ENCODE peak calls at places on chromosomes 5 and 9, in four cellular contexts. L is GM12891, W is adrenal gland, M is thyroid gland. N is an unnamed sample.

GRCh38 chr5:130337179-130337888 is 433.1 kb downstream of the CHSY3 start:
- DNase-seq in M (no peak), W (no peak), L (no peak), N (no peak)

GRCh38 chr9:119009253-119009652 is 360.0 kb downstream of the BRINP1 start:
- DNase-seq in M (peak; percentile 26), L (no peak), W (no peak), N (no peak)

GRCh38 chr5:16902846-16903245 is 33.2 kb downstream of the MYO10 start:
- DNase-seq in M (no peak), L (no peak), W (no peak), N (no peak)

GRCh38 chr5:930853-931252 is 38.2 kb downstream of the TRIP13 start:
- DNase-seq in M (no peak), W (peak; percentile 4), L (no peak), N (no peak)

GRCh38 chr5:45274241-45274640 is 421.9 kb downstream of the HCN1 start:
- DNase-seq in L (no peak), M (no peak), W (no peak), N (no peak)

GRCh38 chr5:159343295-159344094 is 13.2 kb upstream of the IL12B start:
- DNase-seq in W (no peak), M (no peak), L (no peak), N (no peak)

GRCh38 chr5:138351056-138351455 is 1.4 kb upstream of the KDM3B start:
- DNase-seq in M (no peak), W (peak; percentile 40), L (no peak), N (no peak)

GRCh38 chr5:32504923-32505596 is 60.5 kb upstream of the ZFR start:
- DNase-seq in L (no peak), M (peak; percentile 11), W (peak; percentile 38), N (peak; percentile 43)

GRCh38 chr9:134863306-134863902 is 17.2 kb upstream of the FCN2 start:
- DNase-seq in M (peak; percentile 71), W (peak; percentile 84), L (no peak), N (no peak)

GRCh38 chr5:108345541-108346171 is 36.2 kb downstream of the FBXL17 start:
- DNase-seq in L (no peak), M (no peak), W (no peak), N (peak; percentile 59)

GRCh38 chr9:3468407-3469205 is 57.2 kb downstream of the RFX3 start:
- DNase-seq in M (no peak), L (no peak), W (no peak), N (no peak)

GRCh38 chr5:172407241-172407691 is 47.1 kb downstream of the SH3PXD2B start:
- DNase-seq in L (no peak), M (no peak), W (peak; percentile 59), N (no peak)

GRCh38 chr5:58871648-58872242 is 288.9 kb downstream of the RAB3C start:
- DNase-seq in W (no peak), M (no peak), L (no peak), N (peak; percentile 7)

GRCh38 chr9:121122450-121123032 is 47.8 kb downstream of the CNTRL start:
- DNase-seq in W (no peak), L (no peak), M (no peak), N (no peak)

GRCh38 chr9:134171316-134172197 is 7.2 kb upstream of the RNU6ATAC start:
- DNase-seq in L (no peak), W (peak; percentile 50), M (no peak), N (no peak)

GRCh38 chr9:130779153-130779855 is 55.8 kb upstream of the ABL1 start:
- DNase-seq in M (no peak), L (no peak), W (no peak), N (no peak)

GRCh38 chr5:59450245-59450644 is 443.3 kb downstream of the PDE4D start:
- DNase-seq in L (no peak), W (no peak), M (no peak), N (peak; percentile 1)

GRCh38 chr9:111298831-111299603 is 31.0 kb downstream of the OR2K2 start:
- DNase-seq in M (peak; percentile 20), L (peak; percentile 2), W (peak; percentile 35), N (peak; percentile 38)

GRCh38 chr9:105305834-105306233 is 61.4 kb downstream of the SLC44A1 start:
- DNase-seq in W (no peak), L (no peak), M (no peak), N (no peak)

GRCh38 chr9:23322392-23322791 is 503.6 kb downstream of the ELAVL2 start:
- DNase-seq in M (no peak), L (no peak), W (no peak), N (no peak)

GRCh38 chr5:82593481-82593880 is 315.3 kb upstream of the RPS23 start:
- DNase-seq in M (no peak), L (no peak), W (no peak), N (no peak)

GRCh38 chr5:172860520-172861443 is 26.7 kb downstream of the ERGIC1 start:
- DNase-seq in W (peak; percentile 93), M (peak; percentile 80), L (no peak), N (no peak)

GRCh38 chr5:5350101-5350500 is 72.4 kb upstream of the ICE1 start:
- DNase-seq in W (no peak), L (no peak), M (no peak), N (no peak)

GRCh38 chr5:54794437-54794970 is 190.9 kb downstream of the ESM1 start:
- DNase-seq in L (no peak), W (no peak), M (no peak), N (no peak)

GRCh38 chr5:113090336-113091106 is 113.9 kb downstream of the DCP2 start:
- DNase-seq in L (no peak), W (no peak), M (no peak), N (no peak)

GRCh38 chr9:91844656-91845291 is 105.3 kb downstream of the ROR2 start:
- DNase-seq in W (no peak), L (no peak), M (no peak), N (no peak)

GRCh38 chr5:177097016-177097985 is 10.6 kb downstream of the FGFR4 start:
- DNase-seq in W (no peak), L (no peak), M (no peak), N (no peak)

GRCh38 chr9:4084440-4084818 is 215.4 kb downstream of the GLIS3 start:
- DNase-seq in L (no peak), W (no peak), M (no peak), N (no peak)

GRCh38 chr9:126149661-126150060 is 177.0 kb upstream of the MVB12B start:
- DNase-seq in M (no peak), L (no peak), W (peak; percentile 9), N (no peak)

GRCh38 chr5:150598821-150599273 is 41.6 kb upstream of the SYNPO start:
- DNase-seq in W (no peak), L (no peak), M (no peak), N (no peak)

GRCh38 chr9:126758916-126759576 is 45.8 kb upstream of the ZBTB43 start:
- DNase-seq in L (no peak), W (no peak), M (no peak), N (no peak)

GRCh38 chr5:85010014-85010562 is 625.4 kb upstream of the EDIL3 start:
- DNase-seq in L (no peak), W (no peak), M (no peak), N (no peak)

GRCh38 chr9:90020277-90020871 is 415.6 kb downstream of the GADD45G start:
- DNase-seq in M (no peak), L (no peak), W (peak; percentile 17), N (no peak)

GRCh38 chr9:81772144-81772543 is 82.8 kb upstream of the TLE1 start:
- DNase-seq in M (no peak), W (no peak), L (no peak), N (no peak)

GRCh38 chr5:83844320-83845068 is 123.8 kb upstream of the HAPLN1 start:
- DNase-seq in M (no peak), W (no peak), L (peak; percentile 24), N (no peak)

GRCh38 chr9:114289106-114289505 is 33.8 kb upstream of the ORM1 start:
- DNase-seq in W (no peak), M (no peak), L (no peak), N (no peak)
- TF ChIP-seq POLR2A in W (no peak), M (no peak), L (no peak), N (no peak)

GRCh38 chr5:73384861-73385260 is 63.7 kb downstream of the FOXD1 start:
- DNase-seq in L (no peak), W (no peak), M (no peak), N (no peak)

GRCh38 chr5:73391441-73391871 is 57.1 kb downstream of the FOXD1 start:
- DNase-seq in L (no peak), M (no peak), W (no peak), N (no peak)

GRCh38 chr5:73387630-73388370 is 60.8 kb downstream of the FOXD1 start:
- DNase-seq in L (no peak), M (no peak), W (no peak), N (no peak)

GRCh38 chr5:73390989-73391388 is 57.6 kb downstream of the FOXD1 start:
- DNase-seq in W (no peak), M (no peak), L (no peak), N (no peak)

GRCh38 chr5:73388371-73388684 is 60.2 kb downstream of the FOXD1 start:
- DNase-seq in M (no peak), W (no peak), L (no peak), N (no peak)
- TF ChIP-seq POLR2A in M (no peak), W (no peak), L (no peak), N (no peak)

DNA sequence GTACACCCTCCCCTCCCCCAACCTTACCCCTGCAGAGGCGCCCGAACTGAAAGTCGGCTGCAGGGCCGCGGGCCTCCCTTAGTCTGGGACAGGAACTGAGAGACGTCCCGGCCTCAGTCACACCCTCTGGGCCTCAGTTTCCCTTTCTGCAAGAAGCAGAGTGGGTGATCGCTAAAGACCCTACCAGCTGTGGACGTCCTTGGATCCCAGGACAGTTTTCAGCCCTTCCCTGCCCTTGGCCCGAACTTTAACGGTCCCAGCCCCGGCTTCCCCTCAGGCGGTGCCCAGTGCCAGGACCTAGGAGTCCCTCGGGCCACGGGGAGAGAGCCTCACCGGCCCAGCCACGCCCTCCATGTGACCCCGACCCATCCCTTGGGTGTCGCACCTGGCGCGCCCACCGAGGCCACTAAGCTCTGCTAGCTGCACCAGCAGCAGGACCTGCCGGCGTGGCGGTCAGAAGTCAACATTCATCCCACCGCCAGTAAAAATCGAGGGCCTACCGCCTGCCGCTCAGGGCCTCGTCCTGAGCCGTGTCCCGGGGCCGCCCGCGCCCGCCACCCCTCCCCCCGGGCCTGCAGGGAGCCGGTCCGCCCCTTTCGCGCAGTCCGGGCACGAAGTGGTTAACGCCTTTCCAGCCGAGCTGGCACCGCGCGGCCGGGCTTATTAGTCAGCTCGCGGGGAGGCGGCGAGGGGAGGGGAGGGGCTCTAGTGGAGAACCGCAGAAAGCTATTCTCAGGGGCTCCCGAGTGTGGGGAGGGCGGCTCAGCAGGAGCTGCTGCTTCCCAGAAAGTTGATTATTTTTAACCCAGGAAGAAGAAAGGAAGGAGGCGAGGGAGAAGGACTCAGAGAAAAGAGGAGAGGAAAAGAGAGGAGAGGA is 124.5 kb downstream of the C9orf50 start:
- DNase-seq in W (peak; percentile 97), M (peak; percentile 98), L (no peak), N (peak; percentile 88)
- TF ChIP-seq POLR2A in W (peak; percentile 68), M (peak; percentile 85), L (no peak), N (peak; percentile 19)

DNA sequence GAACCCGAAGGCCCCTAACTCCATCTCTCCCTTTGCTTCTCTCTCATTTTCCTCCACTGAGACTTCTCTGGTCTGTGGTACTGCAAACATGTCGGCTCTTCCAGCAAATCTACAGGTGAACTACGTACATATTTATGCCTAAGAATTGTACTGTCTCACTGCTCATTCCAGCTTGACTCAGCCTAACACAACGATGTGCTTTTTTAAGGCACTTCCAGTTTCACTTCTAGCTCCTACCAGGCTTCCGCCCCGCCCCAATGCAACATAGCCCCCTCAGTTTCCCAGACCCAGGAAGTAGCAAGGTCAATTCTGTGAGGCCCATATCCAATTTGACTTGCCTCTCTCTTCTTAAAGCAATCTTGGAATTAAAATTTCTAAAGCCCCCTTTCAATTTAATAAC is 70.8 kb upstream of the RNF38 start:
- DNase-seq in W (peak; percentile 56), L (peak; percentile 63), M (peak; percentile 70), N (peak; percentile 60)
- TF ChIP-seq POLR2A in W (no peak), L (no peak), M (no peak), N (no peak)

GRCh38 chr5:30928966-30929365 is 264.5 kb upstream of the CDH6 start:
- DNase-seq in M (no peak), L (no peak), W (no peak), N (no peak)
- TF ChIP-seq POLR2A in M (no peak), L (no peak), W (no peak), N (no peak)

N was measured in erythroblast.